ENCODE peak calls at places on chromosomes 2 and 18, in six cellular contexts. N, D, Q, V, I and S are unnamed samples.
A peak's percentile ranks its signal among the peaks of the same experiment; 100 is the strongest.

GRCh38 chr2:45259144-45259543 is 249.9 kb upstream of the SIX2 start:
- DNase-seq in D (no peak), N (peak; percentile 47), V (no peak), Q (no peak), I (no peak), S (no peak)

GRCh38 chr2:35787302-35788031 is 568.1 kb upstream of the CRIM1 start:
- DNase-seq in I (no peak), D (no peak), V (peak; percentile 4), N (no peak), Q (no peak), S (no peak)

GRCh38 chr18:43158381-43158780 is 42.9 kb upstream of the RIT2 start:
- DNase-seq in V (no peak), D (no peak), Q (no peak), N (no peak), I (no peak), S (no peak)

GRCh38 chr2:168034586-168034985 is 212.8 kb downstream of the STK39 start:
- DNase-seq in I (no peak), V (no peak), N (no peak), Q (no peak), D (no peak), S (no peak)

GRCh38 chr2:197674546-197674945 is 841 bp downstream of the RFTN2 start:
- DNase-seq in Q (no peak), V (peak; percentile 42), I (no peak), D (peak; percentile 26), N (no peak), S (no peak)

GRCh38 chr2:96205238-96205637 is 3.4 kb downstream of the STARD7 start:
- DNase-seq in V (no peak), N (no peak), D (no peak), I (no peak), Q (no peak), S (no peak)

GRCh38 chr2:220946552-220946951 is 625.6 kb downstream of the EPHA4 start:
- DNase-seq in V (no peak), I (no peak), N (no peak), D (peak; percentile 61), Q (no peak), S (no peak)

GRCh38 chr2:27442981-27443323 is 771 bp downstream of the KRTCAP3 start:
- DNase-seq in N (peak; percentile 49), D (no peak), Q (peak; percentile 37), I (no peak), V (no peak), S (no peak)

GRCh38 chr2:130797493-130798435 is 39.0 kb upstream of the ARHGEF4 start:
- DNase-seq in N (peak; percentile 97), D (peak; percentile 74), I (peak; percentile 94), V (peak; percentile 79), Q (peak; percentile 92), S (peak; percentile 91)

GRCh38 chr2:133504566-133505505 is 63.4 kb downstream of the NCKAP5 start:
- DNase-seq in Q (no peak), V (peak; percentile 12), N (no peak), D (peak; percentile 51), I (no peak), S (no peak)

GRCh38 chr2:233075966-233076339 is 15.8 kb downstream of the INPP5D start:
- DNase-seq in V (no peak), Q (no peak), D (no peak), I (no peak), N (no peak), S (no peak)

GRCh38 chr2:121545257-121545656 is 14.6 kb downstream of the RNU4ATAC start:
- DNase-seq in I (no peak), Q (no peak), N (no peak), V (no peak), D (no peak), S (no peak)

GRCh38 chr2:232781765-232782164 is 5.4 kb upstream of the KCNJ13 start:
- DNase-seq in V (peak; percentile 70), N (no peak), Q (no peak), D (peak; percentile 85), I (no peak), S (no peak)

GRCh38 chr18:9834551-9834950 is 51.2 kb upstream of the TXNDC2 start:
- DNase-seq in V (no peak), Q (no peak), D (no peak), N (no peak), I (no peak), S (no peak)

GRCh38 chr2:111119847-111120252 is 864 bp upstream of the BCL2L11 start:
- DNase-seq in V (no peak), D (no peak), I (no peak), Q (no peak), N (no peak), S (peak; percentile 27)

GRCh38 chr2:88933077-88933476 is 241.6 kb downstream of the RPIA start:
- DNase-seq in V (no peak), N (no peak), D (no peak), I (no peak), Q (no peak), S (no peak)

GRCh38 chr2:88932677-88933076 is 241.2 kb downstream of the RPIA start:
- DNase-seq in N (no peak), V (no peak), D (no peak), I (no peak), Q (no peak), S (no peak)

DNA sequence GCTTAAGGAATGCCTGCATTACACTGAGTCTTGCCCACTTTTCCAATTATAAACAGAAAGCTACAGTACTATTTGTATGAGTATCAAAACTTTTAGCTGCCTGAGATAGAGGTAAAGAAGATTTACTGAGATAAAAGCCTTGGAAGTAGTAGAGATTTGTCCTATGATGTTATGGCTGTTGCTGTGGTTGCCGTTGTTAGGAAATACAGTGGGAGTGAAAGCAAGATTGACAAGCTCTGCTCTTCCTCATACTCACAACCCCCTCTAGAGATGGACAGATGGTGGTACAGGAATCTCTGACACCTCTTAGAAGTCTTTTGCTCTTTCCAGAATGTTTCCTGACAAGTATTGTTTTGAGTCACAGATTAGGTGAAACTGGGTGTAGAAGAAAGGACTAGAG is 242.5 kb downstream of the RPIA start:
- DNase-seq in N (no peak), D (no peak), I (peak; percentile 73), V (no peak), Q (no peak), S (no peak)
- H2AFZ ChIP-seq in N (no peak overlapping the region), D (no peak overlapping the region), I (no peak overlapping the region), V (no peak overlapping the region), Q (no peak overlapping the region), S (no peak overlapping the region)

DNA sequence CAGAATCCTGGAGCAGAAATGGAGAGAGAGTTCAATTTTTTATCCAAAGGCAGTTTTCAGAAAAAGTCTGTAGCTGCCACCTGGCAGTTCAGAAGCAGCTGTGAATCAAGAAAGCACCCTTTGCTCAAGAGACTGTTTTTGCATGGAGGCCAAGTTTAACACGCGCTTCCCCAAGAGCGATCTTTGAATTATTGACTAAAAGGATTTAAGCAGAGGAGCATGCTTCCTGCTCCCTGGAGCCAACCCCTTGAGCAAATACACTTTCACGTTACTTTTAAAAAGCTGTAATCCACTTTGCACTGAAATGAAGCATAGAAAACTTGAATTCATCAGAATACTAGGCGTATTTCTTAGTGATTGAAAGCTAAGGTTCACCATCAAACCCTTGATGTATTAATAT is 252.4 kb downstream of the RNF144A start:
- DNase-seq in D (no peak), V (no peak), N (no peak), Q (no peak), I (no peak), S (no peak)
- H3K4ac ChIP-seq in D (no peak overlapping the region), V (no peak overlapping the region), N (no peak overlapping the region), Q (no peak overlapping the region), I (no peak overlapping the region), S (no peak overlapping the region)

GRCh38 chr2:191643425-191643824 is 34.5 kb upstream of the NABP1 start:
- DNase-seq in Q (no peak), V (no peak), N (no peak), D (no peak), I (no peak), S (no peak)

GRCh38 chr2:191646612-191646902 is 31.4 kb upstream of the NABP1 start:
- DNase-seq in V (no peak), D (no peak), I (no peak), Q (no peak), N (no peak), S (no peak)

GRCh38 chr2:191642541-191642940 is 35.4 kb upstream of the NABP1 start:
- DNase-seq in Q (no peak), N (no peak), V (no peak), I (no peak), D (no peak), S (no peak)

GRCh38 chr2:191645032-191645431 is 32.9 kb upstream of the NABP1 start:
- DNase-seq in V (no peak), Q (no peak), D (no peak), I (no peak), N (no peak), S (no peak)

DNA sequence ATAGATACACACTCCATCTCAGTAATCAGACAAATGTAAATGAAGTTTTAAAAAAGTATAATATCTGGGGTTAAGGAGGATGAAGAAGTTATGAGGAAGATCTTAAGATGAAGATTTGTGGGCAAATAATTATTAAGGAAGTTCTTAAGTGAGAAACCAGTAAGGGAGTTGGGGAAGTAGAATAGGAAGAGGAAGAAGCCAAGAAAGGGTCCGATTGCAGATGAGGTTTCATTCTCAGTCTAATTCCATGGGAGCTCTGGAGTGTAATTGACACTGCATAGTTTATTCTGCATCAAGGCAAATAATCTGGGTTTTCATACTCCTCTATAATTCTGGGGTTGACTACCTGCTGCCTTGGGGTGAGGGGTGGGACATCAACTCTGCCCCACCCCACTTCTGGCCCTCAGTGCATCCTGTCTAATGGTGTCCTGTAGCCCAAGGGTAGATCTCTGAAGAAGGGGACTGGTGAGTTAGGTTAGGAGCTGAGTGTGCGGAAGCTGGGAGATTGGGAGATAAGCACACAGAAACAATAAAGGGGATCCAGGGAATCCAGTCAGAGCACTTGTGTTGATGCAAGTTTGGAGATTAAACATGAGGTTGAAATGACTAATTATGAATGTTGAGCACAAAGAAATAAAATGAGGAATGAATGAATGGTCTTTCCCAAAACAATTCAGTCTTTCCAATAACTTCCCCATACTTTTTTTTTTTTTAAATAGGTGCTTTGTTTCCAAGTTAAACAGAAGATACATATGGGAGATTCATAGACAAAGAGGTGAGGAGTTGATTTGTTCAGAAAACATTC is 31.9 kb upstream of the NABP1 start:
- DNase-seq in I (no peak), D (no peak), Q (no peak), N (no peak), V (no peak), S (no peak)
- H2AFZ ChIP-seq in I (no peak overlapping the region), D (no peak overlapping the region), Q (no peak overlapping the region), N (no peak overlapping the region), V (no peak overlapping the region), S (no peak overlapping the region)

DNA sequence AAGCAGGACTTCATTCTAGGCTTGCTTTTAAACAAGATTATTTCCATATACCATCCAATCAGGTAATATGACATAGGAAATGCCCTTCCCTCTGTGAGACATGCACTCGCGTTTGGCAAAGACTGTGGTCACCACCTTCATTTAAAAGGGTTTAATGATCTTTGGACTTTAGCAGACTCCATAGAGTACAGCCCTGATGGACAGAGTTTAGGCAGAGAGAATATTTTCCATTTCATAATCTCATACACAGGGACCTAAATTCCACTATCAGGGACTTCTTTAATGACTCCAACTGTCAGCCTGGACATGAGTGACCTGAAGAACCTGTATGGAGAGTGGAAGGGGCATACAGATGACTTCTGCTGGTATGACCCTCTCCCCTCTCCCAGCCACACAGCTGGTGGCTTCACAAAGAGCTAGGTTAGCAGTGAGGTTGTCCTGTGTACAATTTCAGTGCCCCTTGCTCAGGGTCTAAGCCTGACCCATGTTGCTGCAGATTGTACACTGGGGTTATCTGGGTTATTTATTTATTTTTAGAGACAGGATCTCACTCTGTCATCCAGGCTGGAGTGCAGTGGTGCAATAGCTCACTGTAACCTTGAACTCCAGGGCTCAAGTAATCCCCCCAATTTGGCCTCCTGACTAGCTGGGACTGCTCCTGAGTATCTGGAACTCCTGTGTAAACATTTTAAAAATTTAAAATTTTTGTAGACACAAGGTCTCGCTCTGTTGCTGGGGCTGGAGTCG is 59.2 kb downstream of the PTPRM start:
- DNase-seq in N (no peak), D (no peak), I (peak; percentile 10), V (no peak), Q (no peak), S (no peak)
- H3K4ac ChIP-seq in N (no peak overlapping the region), D (peak overlapping the region; percentile 49), I (no peak overlapping the region), V (no peak overlapping the region), Q (no peak overlapping the region), S (no peak overlapping the region)